ENCODE peak calls at places on chromosomes 4 and X, in nine cellular contexts. One of them, this sample, is unnamed.

GRCh38 chr4:138236035-138236434 is 6.1 kb downstream of the SLC7A11 start:
- DNase-seq in suprapubic skin: no peak
- DNase-seq in neuronal stem cell: no peak
- DNase-seq in caudate nucleus: no peak
- DNase-seq in lower leg skin: no peak
- DNase-seq in epithelial cell of esophagus: peak
- DNase-seq in NCI-H526 treated with DMSO at 0.1 percent for 48 hours: no peak
- DNase-seq in NCI-H2227 treated with DMSO at 0.1 percent for 48 hours: no peak
- DNase-seq in NCI-H2081: no peak
- DNase-seq in this sample: no peak

GRCh38 chr4:13413719-13414437 is 70.3 kb downstream of the RAB28 start:
- DNase-seq in lower leg skin: no peak
- DNase-seq in epithelial cell of esophagus: no peak
- DNase-seq in caudate nucleus: no peak
- DNase-seq in NCI-H2227 treated with DMSO at 0.1 percent for 48 hours: no peak
- DNase-seq in neuronal stem cell: no peak
- DNase-seq in NCI-H526 treated with DMSO at 0.1 percent for 48 hours: no peak
- DNase-seq in suprapubic skin: no peak
- DNase-seq in NCI-H2081: no peak
- DNase-seq in this sample: no peak

GRCh38 chrX:119288890-119289393 is 52.9 kb downstream of the PGRMC1 start:
- DNase-seq in NCI-H526 treated with DMSO at 0.1 percent for 48 hours: no peak
- DNase-seq in neuronal stem cell: no peak
- DNase-seq in epithelial cell of esophagus: no peak
- DNase-seq in NCI-H2227 treated with DMSO at 0.1 percent for 48 hours: no peak
- DNase-seq in NCI-H2081: no peak
- DNase-seq in lower leg skin: no peak
- DNase-seq in suprapubic skin: no peak
- DNase-seq in caudate nucleus: no peak
- DNase-seq in this sample: no peak

GRCh38 chr4:136320471-136320813 is 1211.9 kb downstream of the PCDH18 start:
- DNase-seq in epithelial cell of esophagus: no peak
- DNase-seq in suprapubic skin: no peak
- DNase-seq in NCI-H2081: no peak
- DNase-seq in neuronal stem cell: no peak
- DNase-seq in lower leg skin: no peak
- DNase-seq in caudate nucleus: no peak
- DNase-seq in NCI-H526 treated with DMSO at 0.1 percent for 48 hours: no peak
- DNase-seq in NCI-H2227 treated with DMSO at 0.1 percent for 48 hours: no peak
- DNase-seq in this sample: no peak

GRCh38 chr4:152713951-152714705 is 34.3 kb upstream of the TMEM154 start:
- DNase-seq in NCI-H2081: no peak
- DNase-seq in NCI-H2227 treated with DMSO at 0.1 percent for 48 hours: no peak
- DNase-seq in suprapubic skin: no peak
- DNase-seq in NCI-H526 treated with DMSO at 0.1 percent for 48 hours: no peak
- DNase-seq in neuronal stem cell: no peak
- DNase-seq in caudate nucleus: no peak
- DNase-seq in lower leg skin: no peak
- DNase-seq in epithelial cell of esophagus: peak
- DNase-seq in this sample: no peak

GRCh38 chrX:52271212-52271611 is 86.5 kb downstream of the MAGED4 start:
- DNase-seq in suprapubic skin: no peak
- DNase-seq in NCI-H526 treated with DMSO at 0.1 percent for 48 hours: no peak
- DNase-seq in NCI-H2227 treated with DMSO at 0.1 percent for 48 hours: no peak
- DNase-seq in caudate nucleus: no peak
- DNase-seq in lower leg skin: no peak
- DNase-seq in NCI-H2081: no peak
- DNase-seq in neuronal stem cell: no peak
- DNase-seq in epithelial cell of esophagus: peak
- DNase-seq in this sample: peak

GRCh38 chrX:68252664-68253063 is 180.6 kb downstream of the OPHN1 start:
- DNase-seq in NCI-H526 treated with DMSO at 0.1 percent for 48 hours: no peak
- DNase-seq in NCI-H2081: no peak
- DNase-seq in suprapubic skin: no peak
- DNase-seq in NCI-H2227 treated with DMSO at 0.1 percent for 48 hours: no peak
- DNase-seq in lower leg skin: no peak
- DNase-seq in neuronal stem cell: no peak
- DNase-seq in epithelial cell of esophagus: no peak
- DNase-seq in caudate nucleus: no peak
- DNase-seq in this sample: no peak

GRCh38 chr4:151833174-151833573 is 72.4 kb upstream of the GATB start:
- DNase-seq in suprapubic skin: no peak
- DNase-seq in epithelial cell of esophagus: no peak
- DNase-seq in NCI-H2227 treated with DMSO at 0.1 percent for 48 hours: no peak
- DNase-seq in caudate nucleus: no peak
- DNase-seq in lower leg skin: no peak
- DNase-seq in NCI-H526 treated with DMSO at 0.1 percent for 48 hours: no peak
- DNase-seq in neuronal stem cell: no peak
- DNase-seq in NCI-H2081: no peak
- DNase-seq in this sample: no peak

GRCh38 chr4:67934628-67935027 is 28.7 kb downstream of the TMPRSS11A start:
- DNase-seq in NCI-H526 treated with DMSO at 0.1 percent for 48 hours: no peak
- DNase-seq in NCI-H2227 treated with DMSO at 0.1 percent for 48 hours: no peak
- DNase-seq in caudate nucleus: no peak
- DNase-seq in lower leg skin: no peak
- DNase-seq in NCI-H2081: peak
- DNase-seq in neuronal stem cell: no peak
- DNase-seq in suprapubic skin: no peak
- DNase-seq in epithelial cell of esophagus: peak
- DNase-seq in this sample: no peak

GRCh38 chrX:43677993-43678392 is 21.9 kb downstream of the MAOA start:
- DNase-seq in lower leg skin: no peak
- DNase-seq in neuronal stem cell: no peak
- DNase-seq in NCI-H2081: no peak
- DNase-seq in epithelial cell of esophagus: no peak
- DNase-seq in suprapubic skin: no peak
- DNase-seq in NCI-H2227 treated with DMSO at 0.1 percent for 48 hours: no peak
- DNase-seq in NCI-H526 treated with DMSO at 0.1 percent for 48 hours: no peak
- DNase-seq in caudate nucleus: no peak
- DNase-seq in this sample: no peak

GRCh38 chr4:139297001-139297410 is 4.3 kb upstream of the NAA15 start:
- DNase-seq in caudate nucleus: no peak
- DNase-seq in epithelial cell of esophagus: peak
- DNase-seq in NCI-H2081: no peak
- DNase-seq in neuronal stem cell: no peak
- DNase-seq in suprapubic skin: no peak
- DNase-seq in NCI-H2227 treated with DMSO at 0.1 percent for 48 hours: no peak
- DNase-seq in lower leg skin: no peak
- DNase-seq in NCI-H526 treated with DMSO at 0.1 percent for 48 hours: peak
- DNase-seq in this sample: no peak

GRCh38 chr4:53863731-53864130 is 200.7 kb downstream of the CHIC2 start:
- DNase-seq in neuronal stem cell: no peak
- DNase-seq in epithelial cell of esophagus: no peak
- DNase-seq in caudate nucleus: no peak
- DNase-seq in suprapubic skin: no peak
- DNase-seq in NCI-H2227 treated with DMSO at 0.1 percent for 48 hours: no peak
- DNase-seq in lower leg skin: no peak
- DNase-seq in NCI-H2081: no peak
- DNase-seq in NCI-H526 treated with DMSO at 0.1 percent for 48 hours: no peak
- DNase-seq in this sample: no peak

GRCh38 chr4:39808231-39808749 is 110.4 kb downstream of the UBE2K start:
- DNase-seq in NCI-H2081: no peak
- DNase-seq in epithelial cell of esophagus: no peak
- DNase-seq in lower leg skin: no peak
- DNase-seq in NCI-H2227 treated with DMSO at 0.1 percent for 48 hours: no peak
- DNase-seq in suprapubic skin: no peak
- DNase-seq in neuronal stem cell: no peak
- DNase-seq in NCI-H526 treated with DMSO at 0.1 percent for 48 hours: no peak
- DNase-seq in caudate nucleus: no peak
- DNase-seq in this sample: peak

GRCh38 chr4:153573221-153573620 is 107.1 kb downstream of the TMEM131L start:
- DNase-seq in NCI-H2081: no peak
- DNase-seq in caudate nucleus: no peak
- DNase-seq in NCI-H2227 treated with DMSO at 0.1 percent for 48 hours: no peak
- DNase-seq in lower leg skin: no peak
- DNase-seq in suprapubic skin: no peak
- DNase-seq in epithelial cell of esophagus: no peak
- DNase-seq in NCI-H526 treated with DMSO at 0.1 percent for 48 hours: no peak
- DNase-seq in neuronal stem cell: no peak
- DNase-seq in this sample: no peak

GRCh38 chr4:6779667-6780565 is 2.6 kb upstream of the KIAA0232 start:
- DNase-seq in suprapubic skin: no peak
- DNase-seq in NCI-H2081: peak
- DNase-seq in lower leg skin: no peak
- DNase-seq in NCI-H526 treated with DMSO at 0.1 percent for 48 hours: peak
- DNase-seq in epithelial cell of esophagus: no peak
- DNase-seq in neuronal stem cell: peak
- DNase-seq in caudate nucleus: no peak
- DNase-seq in NCI-H2227 treated with DMSO at 0.1 percent for 48 hours: peak
- DNase-seq in this sample: no peak

GRCh38 chr4:180060159-180060889 is 2182.9 kb upstream of the TENM3 start:
- DNase-seq in epithelial cell of esophagus: peak
- DNase-seq in neuronal stem cell: peak
- DNase-seq in caudate nucleus: no peak
- DNase-seq in NCI-H526 treated with DMSO at 0.1 percent for 48 hours: no peak
- DNase-seq in lower leg skin: no peak
- DNase-seq in suprapubic skin: no peak
- DNase-seq in NCI-H2227 treated with DMSO at 0.1 percent for 48 hours: peak
- DNase-seq in NCI-H2081: peak
- DNase-seq in this sample: no peak

GRCh38 chrX:114787016-114787415 is 203.1 kb downstream of the HTR2C start:
- DNase-seq in neuronal stem cell: no peak
- DNase-seq in NCI-H526 treated with DMSO at 0.1 percent for 48 hours: no peak
- DNase-seq in lower leg skin: no peak
- DNase-seq in suprapubic skin: no peak
- DNase-seq in NCI-H2081: no peak
- DNase-seq in caudate nucleus: no peak
- DNase-seq in epithelial cell of esophagus: no peak
- DNase-seq in NCI-H2227 treated with DMSO at 0.1 percent for 48 hours: no peak
- DNase-seq in this sample: no peak

GRCh38 chr4:24511371-24512063 is 72.8 kb downstream of the DHX15 start:
- DNase-seq in NCI-H2227 treated with DMSO at 0.1 percent for 48 hours: no peak
- DNase-seq in neuronal stem cell: no peak
- DNase-seq in suprapubic skin: no peak
- DNase-seq in caudate nucleus: no peak
- DNase-seq in epithelial cell of esophagus: no peak
- DNase-seq in lower leg skin: no peak
- DNase-seq in NCI-H2081: no peak
- DNase-seq in NCI-H526 treated with DMSO at 0.1 percent for 48 hours: no peak
- DNase-seq in this sample: no peak

GRCh38 chr4:40842725-40843401 is 93.1 kb downstream of the NSUN7 start:
- DNase-seq in NCI-H2227 treated with DMSO at 0.1 percent for 48 hours: no peak
- DNase-seq in caudate nucleus: no peak
- DNase-seq in NCI-H2081: no peak
- DNase-seq in epithelial cell of esophagus: no peak
- DNase-seq in suprapubic skin: no peak
- DNase-seq in neuronal stem cell: no peak
- DNase-seq in lower leg skin: no peak
- DNase-seq in NCI-H526 treated with DMSO at 0.1 percent for 48 hours: peak
- DNase-seq in this sample: no peak

GRCh38 chr4:98546910-98547544 is 111.4 kb downstream of the TSPAN5 start:
- DNase-seq in suprapubic skin: no peak
- DNase-seq in NCI-H2227 treated with DMSO at 0.1 percent for 48 hours: peak
- DNase-seq in NCI-H2081: no peak
- DNase-seq in lower leg skin: no peak
- DNase-seq in epithelial cell of esophagus: no peak
- DNase-seq in NCI-H526 treated with DMSO at 0.1 percent for 48 hours: no peak
- DNase-seq in neuronal stem cell: no peak
- DNase-seq in caudate nucleus: no peak
- DNase-seq in this sample: no peak

GRCh38 chr4:141131738-141132688 is 1.3 kb downstream of the RNF150 start:
- DNase-seq in NCI-H526 treated with DMSO at 0.1 percent for 48 hours: peak
- DNase-seq in lower leg skin: no peak
- DNase-seq in NCI-H2081: no peak
- DNase-seq in suprapubic skin: peak
- DNase-seq in caudate nucleus: no peak
- DNase-seq in epithelial cell of esophagus: no peak
- DNase-seq in NCI-H2227 treated with DMSO at 0.1 percent for 48 hours: no peak
- DNase-seq in neuronal stem cell: peak
- DNase-seq in this sample: no peak

GRCh38 chr4:76745264-76745663 is 152.7 kb downstream of the SOWAHB start:
- DNase-seq in NCI-H2227 treated with DMSO at 0.1 percent for 48 hours: no peak
- DNase-seq in caudate nucleus: no peak
- DNase-seq in neuronal stem cell: no peak
- DNase-seq in lower leg skin: no peak
- DNase-seq in NCI-H2081: no peak
- DNase-seq in suprapubic skin: no peak
- DNase-seq in NCI-H526 treated with DMSO at 0.1 percent for 48 hours: no peak
- DNase-seq in epithelial cell of esophagus: peak
- DNase-seq in this sample: no peak